ENCODE peak calls at places on chromosomes 16 and 17, in five cellular contexts. F is NT2/D1; Y is AG10803; J is activated naive CD4-positive, alpha-beta T cell; P is activated CD4-positive, alpha-beta T cell treated with anti-CD3 and anti-CD28 coated beads, Interleukin-2, amount 10 ng/mL, durations not matched to agents 7 days and 5 days. N is an unnamed sample.

GRCh38 chr16:30997887-30998711 is 12.3 kb downstream of the STX1B start:
- DNase-seq in F (no peak), Y (peak; percentile 82), J (no peak), P (no peak), N (peak; percentile 89)

GRCh38 chr16:88688013-88688778 is 1.9 kb upstream of the SNAI3 start:
- DNase-seq in F (no peak), Y (no peak), J (no peak), P (no peak), N (no peak)

GRCh38 chr17:2776589-2777241 is 19.5 kb upstream of the RAP1GAP2 start:
- DNase-seq in F (no peak), Y (no peak), J (no peak), P (no peak), N (no peak)

GRCh38 chr17:35666070-35666469 is 65.4 kb upstream of the RASL10B start:
- DNase-seq in F (no peak), Y (peak; percentile 10), J (no peak), P (no peak), N (no peak)

GRCh38 chr17:55563363-55563762 is 52.1 kb upstream of the SMIM36 start:
- DNase-seq in F (no peak), Y (no peak), J (no peak), P (no peak), N (no peak)

GRCh38 chr16:14635394-14636145 is 2.8 kb downstream of the BFAR start:
- DNase-seq in F (no peak), Y (no peak), J (no peak), P (no peak), N (no peak)

GRCh38 chr17:65696739-65697394 is 135.4 kb upstream of the AXIN2 start:
- DNase-seq in F (peak; percentile 22), Y (peak; percentile 58), J (no peak), P (no peak), N (peak; percentile 64)

GRCh38 chr17:7882068-7882467 is 6.5 kb upstream of the CHD3 start:
- DNase-seq in F (no peak), Y (no peak), J (no peak), P (no peak), N (no peak)

N was measured in AG20443.